ENCODE peak calls at places on chromosomes 5 and 9, in five cellular contexts. A is mesenchymal stem cell, M is H9, S is trophoblast cell, Q is H1. N is an unnamed sample.

GRCh38 chr5:150035139-150035893 is 34.8 kb downstream of the HMGXB3 start:
- DNase-seq in A (no peak), M (no peak), S (no peak), Q (no peak), N (no peak)

GRCh38 chr9:98890256-98890655 is 53.5 kb upstream of the COL15A1 start:
- DNase-seq in A (no peak), M (no peak), S (no peak), Q (no peak), N (no peak)

GRCh38 chr9:122406264-122406890 is 35.6 kb downstream of the PTGS1 start:
- DNase-seq in A (no peak), M (no peak), S (no peak), Q (no peak), N (no peak)

GRCh38 chr5:119323630-119324000 is 32.2 kb upstream of the TNFAIP8 start:
- DNase-seq in A (peak), M (no peak), S (no peak), Q (no peak), N (no peak)

GRCh38 chr9:129026442-129027223 is 1.5 kb downstream of the SH3GLB2 start:
- DNase-seq in A (peak), M (peak), S (peak), Q (no peak), N (no peak)

GRCh38 chr5:423233-423565 is 19.8 kb upstream of the EXOC3 start:
- DNase-seq in A (no peak), M (no peak), S (no peak), Q (no peak), N (no peak)

GRCh38 chr9:92770005-92770995 is 5.7 kb upstream of the BICD2 start:
- DNase-seq in A (peak), M (peak), S (no peak), Q (no peak), N (no peak)

GRCh38 chr9:116466289-116467012 is 220.7 kb upstream of the TRIM32 start:
- DNase-seq in A (no peak), M (no peak), S (no peak), Q (no peak), N (no peak)

GRCh38 chr5:24142346-24142745 is 502.4 kb downstream of the CDH10 start:
- DNase-seq in A (no peak), M (no peak), S (no peak), Q (no peak), N (no peak)

GRCh38 chr9:81174023-81174422 is 515.3 kb downstream of the TLE1 start:
- DNase-seq in A (no peak), M (no peak), S (no peak), Q (no peak), N (no peak)

GRCh38 chr5:147084702-147085101 is 150.1 kb upstream of the STK32A start:
- DNase-seq in A (no peak), M (no peak), S (no peak), Q (no peak), N (peak)

GRCh38 chr9:19232830-19233194 is 2.3 kb downstream of the DENND4C start:
- DNase-seq in A (no peak), M (no peak), S (no peak), Q (no peak), N (no peak)

GRCh38 chr5:107736608-107737007 is 65.9 kb upstream of the EFNA5 start:
- DNase-seq in A (peak), M (no peak), S (no peak), Q (no peak), N (no peak)

GRCh38 chr9:97394881-97395280 is 17.0 kb upstream of the TDRD7 start:
- DNase-seq in A (no peak), M (no peak), S (no peak), Q (no peak), N (no peak)

GRCh38 chr5:95448836-95449235 is 57.7 kb downstream of the FAM81B start:
- DNase-seq in A (no peak), M (no peak), S (no peak), Q (no peak), N (peak)

DNA sequence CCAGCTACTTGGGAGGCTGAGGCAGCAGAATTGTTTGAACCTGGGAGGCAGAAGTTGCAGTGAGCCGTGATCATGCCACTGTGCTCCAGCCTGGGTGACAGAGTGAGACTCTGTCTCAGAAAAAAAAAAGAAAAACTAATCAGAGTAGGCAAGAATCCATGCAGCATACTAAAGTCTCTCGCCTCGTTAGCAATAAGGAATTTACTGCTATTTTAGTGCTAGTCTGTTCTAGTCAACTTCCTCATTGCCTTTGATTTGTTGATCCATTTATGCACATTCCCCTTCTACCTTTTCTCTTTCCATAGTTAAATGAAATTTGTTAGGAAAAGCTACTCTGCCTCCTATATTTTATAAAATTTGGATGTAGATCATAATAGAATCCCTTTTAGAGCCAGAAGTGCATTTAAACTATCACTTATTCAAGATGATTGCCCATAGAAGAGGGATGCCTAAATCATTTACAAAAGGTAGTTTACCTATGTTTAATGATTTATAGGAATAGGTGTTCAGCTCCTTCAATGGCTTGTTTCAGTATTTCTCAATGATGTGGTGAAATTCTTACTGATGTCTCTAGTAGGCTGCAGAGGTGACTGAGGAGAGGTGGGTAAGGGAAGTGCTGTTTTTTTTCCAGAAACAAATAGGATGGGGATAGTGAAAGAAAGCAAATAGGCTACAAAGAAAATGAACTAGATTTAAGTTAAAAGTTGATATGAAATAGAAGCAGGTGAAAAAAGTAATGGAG is 1.9 kb downstream of the LRRC19 start:
- DNase-seq in A (no peak), M (no peak), S (no peak), Q (no peak), N (peak)
- H2BK12ac ChIP-seq in A (no peak), M (no peak), S (no peak), Q (no peak), N (no peak)

DNA sequence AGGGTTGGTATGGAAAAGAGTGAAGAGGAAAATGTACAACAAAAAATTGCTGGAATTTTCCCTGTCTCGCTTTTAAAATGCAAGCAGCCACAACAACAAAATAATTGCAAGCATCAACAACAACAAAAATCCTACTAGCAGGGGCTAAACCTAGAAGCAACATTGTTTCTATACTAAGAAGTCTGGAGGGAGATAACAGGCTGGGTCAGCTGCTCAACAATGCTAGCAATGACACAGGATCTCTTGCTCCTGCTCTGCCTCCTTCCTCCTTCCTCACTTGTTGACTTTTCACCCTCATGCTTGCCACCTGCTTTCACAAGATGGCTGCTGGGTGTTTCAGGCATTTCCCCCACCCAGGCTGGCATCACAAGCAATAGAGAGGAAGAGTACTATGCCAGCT is 7.6 kb upstream of the AOPEP start:
- DNase-seq in A (no peak), M (no peak), S (peak), Q (no peak), N (no peak)
- H4K8ac ChIP-seq in A (no peak), M (no peak), S (no peak), Q (no peak), N (no peak)

GRCh38 chr5:151770383-151771258 is 1.1 kb upstream of the G3BP1 start:
- DNase-seq in A (peak), M (peak), S (no peak), Q (peak), N (peak)
- H3K18ac ChIP-seq in A (peak), M (peak), S (peak), Q (peak), N (peak)

GRCh38 chr9:125604189-125604588 is 102.8 kb downstream of the MAPKAP1 start:
- DNase-seq in A (no peak), M (no peak), S (no peak), Q (no peak), N (no peak)
- H2BK12ac ChIP-seq in A (no peak), M (no peak), S (no peak), Q (no peak), N (no peak)

DNA sequence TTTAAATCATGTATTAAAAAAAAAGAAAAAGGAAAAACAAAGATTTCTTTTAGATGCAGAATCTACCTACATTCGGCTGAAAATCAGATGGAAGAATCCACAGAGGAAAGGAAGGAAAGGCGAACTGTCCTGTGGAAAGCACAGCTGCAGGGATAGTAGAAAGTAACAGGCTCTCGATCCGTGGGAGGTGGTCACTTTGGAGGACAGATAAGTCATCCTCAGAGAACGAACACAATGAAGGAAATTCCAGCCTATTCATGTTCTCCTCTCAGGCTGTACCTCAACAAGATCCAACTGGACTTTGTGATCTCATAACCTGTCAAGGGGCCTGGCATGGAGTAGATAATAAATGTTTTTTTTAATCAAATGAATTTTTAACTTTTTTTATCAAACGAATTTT is 72.8 kb downstream of the NR6A1 start:
- DNase-seq in A (peak), M (no peak), S (peak), Q (no peak), N (peak)
- H4K8ac ChIP-seq in A (no peak), M (no peak), S (no peak), Q (no peak), N (no peak)

GRCh38 chr5:154191467-154192261 is 1.1 kb downstream of the GALNT10 start:
- DNase-seq in A (peak), M (no peak), S (no peak), Q (no peak), N (no peak)
- H3K18ac ChIP-seq in A (no peak), M (no peak), S (peak), Q (no peak), N (no peak)

DNA sequence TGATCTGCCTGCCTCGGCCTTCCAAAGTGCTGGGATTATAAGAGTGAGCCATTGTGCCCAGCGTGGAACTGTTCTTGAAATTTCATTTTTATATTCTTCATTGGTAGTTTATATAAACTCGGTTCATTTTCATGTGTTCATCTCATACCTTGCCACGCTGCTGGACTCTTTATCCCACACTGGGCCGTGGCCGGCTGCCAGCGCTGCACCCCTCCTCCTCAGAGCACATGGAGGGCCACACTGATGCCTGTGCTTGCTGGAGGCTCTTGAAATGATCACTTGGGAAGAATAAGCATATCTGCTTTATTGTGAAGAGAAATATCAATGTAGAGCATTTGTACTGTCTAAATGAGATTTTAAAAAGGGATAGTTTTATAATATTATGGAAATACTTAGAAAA is 69.5 kb downstream of the EHMT1 start:
- DNase-seq in A (no peak), M (no peak), S (no peak), Q (no peak), N (no peak)
- H2BK12ac ChIP-seq in A (no peak), M (no peak), S (no peak), Q (no peak), N (no peak)

DNA sequence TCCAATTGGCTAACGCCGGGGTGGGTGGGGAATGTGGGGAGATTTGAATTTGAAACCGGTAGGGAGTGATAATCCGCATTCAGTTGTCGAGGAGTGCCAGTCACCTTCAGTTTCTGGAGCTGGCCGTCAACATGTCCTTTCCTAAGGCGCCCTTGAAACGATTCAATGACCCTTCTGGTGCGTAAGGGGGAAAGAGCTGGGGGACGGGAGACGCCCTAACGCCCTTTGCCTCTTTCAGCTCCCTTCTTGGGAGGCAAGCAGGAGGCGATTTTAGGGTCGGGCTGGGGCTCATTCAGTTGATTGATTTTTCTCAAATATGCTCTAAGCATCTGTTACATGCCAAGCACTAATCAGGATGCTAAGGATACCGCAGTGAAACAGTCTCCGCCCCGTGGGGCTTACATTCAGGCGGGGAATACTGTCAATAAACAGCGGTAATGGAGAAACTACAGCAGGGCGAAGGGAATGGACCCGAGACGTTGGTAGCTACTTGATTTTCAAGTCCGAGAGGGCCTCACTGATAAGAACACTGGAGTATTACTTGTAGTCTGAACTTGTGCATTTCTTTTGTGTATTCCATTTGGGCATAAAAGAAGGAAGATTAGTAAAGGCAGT is at the start of gene HMMR:
- DNase-seq in A (peak), M (no peak), S (peak), Q (peak), N (no peak)
- H4K8ac ChIP-seq in A (peak), M (no peak), S (peak), Q (peak), N (peak)